ENCODE peak calls at places on chromosomes 12 and 14, in five cellular contexts. F is Calu3, D is heart left ventricle, B is RWPE1, Z is fibroblast of the aortic adventitia. Y is an unnamed sample.

GRCh38 chr14:64812412-64812811 is 67.3 kb downstream of the SPTB start:
- DNase-seq in F (peak; percentile 74), D (no peak), B (peak; percentile 56), Z (no peak), Y (no peak)

GRCh38 chr12:3061129-3061857 is 15.9 kb upstream of the TSPAN9 start:
- DNase-seq in F (no peak), D (no peak), B (no peak), Z (peak; percentile 81), Y (no peak)

GRCh38 chr14:31843361-31844091 is 233.6 kb upstream of the ARHGAP5 start:
- DNase-seq in F (no peak), D (no peak), B (no peak), Z (no peak), Y (no peak)

GRCh38 chr12:11581179-11581755 is 68.2 kb upstream of the ETV6 start:
- DNase-seq in F (peak; percentile 67), D (peak; percentile 44), B (peak; percentile 25), Z (peak; percentile 88), Y (no peak)

GRCh38 chr14:75242546-75243273 is 35.9 kb upstream of the FOS start:
- DNase-seq in F (no peak), D (peak; percentile 45), B (peak; percentile 66), Z (peak; percentile 93), Y (no peak)

GRCh38 chr12:12181516-12181915 is 85.3 kb downstream of the LRP6 start:
- DNase-seq in F (no peak), D (no peak), B (peak; percentile 8), Z (peak; percentile 72), Y (no peak)

GRCh38 chr14:74501691-74502090 is 8.1 kb downstream of the ISCA2 start:
- DNase-seq in F (no peak), D (no peak), B (no peak), Z (no peak), Y (no peak)

GRCh38 chr12:65277994-65278575 is 398 bp upstream of the MSRB3 start:
- DNase-seq in F (no peak), D (no peak), B (no peak), Z (no peak), Y (no peak)

GRCh38 chr14:90344920-90345557 is 13.3 kb upstream of the NRDE2 start:
- DNase-seq in F (no peak), D (no peak), B (peak; percentile 38), Z (no peak), Y (no peak)

GRCh38 chr12:9831720-9832119 is 4.4 kb downstream of the KLRF1 start:
- DNase-seq in F (no peak), D (no peak), B (no peak), Z (no peak), Y (no peak)

GRCh38 chr12:77120695-77121094 is 55.3 kb upstream of the E2F7 start:
- DNase-seq in F (no peak), D (no peak), B (peak; percentile 18), Z (peak; percentile 85), Y (no peak)

GRCh38 chr14:75794615-75795038 is 133.6 kb downstream of the TTLL5 start:
- DNase-seq in F (no peak), D (no peak), B (no peak), Z (peak; percentile 90), Y (no peak)

GRCh38 chr12:10212623-10213131 is at the start of gene GABARAPL1:
- DNase-seq in F (peak; percentile 82), D (peak; percentile 88), B (peak; percentile 79), Z (peak; percentile 87), Y (no peak)

GRCh38 chr14:52954346-52955214 is 3.7 kb upstream of the FERMT2 start:
- DNase-seq in F (no peak), D (no peak), B (no peak), Z (peak; percentile 62), Y (no peak)

GRCh38 chr14:28902930-28903329 is 136.3 kb downstream of the FOXG1 start:
- DNase-seq in F (no peak), D (no peak), B (no peak), Z (no peak), Y (no peak)

GRCh38 chr14:53953002-53953827 is 3.4 kb downstream of the BMP4 start:
- DNase-seq in F (peak; percentile 82), D (peak; percentile 85), B (peak; percentile 73), Z (peak; percentile 82), Y (no peak)

GRCh38 chr12:128076188-128076587 is 190.8 kb upstream of the TMEM132C start:
- DNase-seq in F (no peak), D (no peak), B (peak; percentile 31), Z (peak; percentile 76), Y (no peak)

Y was measured in GM12878.